ENCODE peak calls at places on chromosomes 11 and 22, in four cellular contexts. P is fibroblast of villous mesenchyme, Y is GM12865, C is HCT116. U is an unnamed sample.
A peak's percentile ranks its signal among the peaks of the same experiment; 100 is the strongest.

GRCh38 chr11:11916981-11917399 is 75.2 kb downstream of the USP47 start:
- DNase-seq in C (no peak), Y (no peak), P (peak; percentile 41), U (no peak)

GRCh38 chr11:2569321-2569721 is 124.5 kb downstream of the KCNQ1 start:
- DNase-seq in Y (peak; percentile 24), C (no peak), P (peak; percentile 3), U (no peak)

GRCh38 chr11:117434481-117434880 is 106.8 kb downstream of the CEP164 start:
- DNase-seq in Y (no peak), P (no peak), C (no peak), U (no peak)

GRCh38 chr22:45688606-45689080 is 17.0 kb downstream of the ATXN10 start:
- DNase-seq in C (peak; percentile 38), P (peak; percentile 94), Y (no peak), U (peak; percentile 92)

GRCh38 chr11:78961186-78961782 is 386.6 kb upstream of the NARS2 start:
- DNase-seq in Y (peak; percentile 9), P (peak; percentile 23), C (peak; percentile 15), U (no peak)

GRCh38 chr11:120025606-120026335 is 112.1 kb downstream of the TRIM29 start:
- DNase-seq in C (no peak), P (no peak), Y (no peak), U (no peak)

GRCh38 chr11:22787565-22788162 is 41.9 kb downstream of the SVIP start:
- DNase-seq in C (peak; percentile 22), Y (peak; percentile 56), P (peak; percentile 18), U (peak; percentile 40)

GRCh38 chr22:45844009-45844408 is 133.0 kb downstream of the WNT7B start:
- DNase-seq in P (no peak), Y (no peak), C (no peak), U (no peak)

GRCh38 chr22:44686873-44687600 is 15.0 kb upstream of the PRR5 start:
- DNase-seq in Y (no peak), P (peak; percentile 96), C (no peak), U (peak; percentile 20)

GRCh38 chr11:134146598-134146997 is 77.2 kb downstream of the NCAPD3 start:
- DNase-seq in C (no peak), Y (no peak), P (no peak), U (no peak)

GRCh38 chr11:95650271-95650670 is 139.3 kb downstream of the FAM76B start:
- DNase-seq in Y (no peak), C (no peak), P (no peak), U (no peak)

GRCh38 chr11:130937051-130937450 is 20.8 kb upstream of the SNX19 start:
- DNase-seq in C (no peak), P (no peak), Y (no peak), U (no peak)

GRCh38 chr22:29703595-29704195 is 16.1 kb upstream of the CABP7 start:
- DNase-seq in P (no peak), C (no peak), Y (no peak), U (no peak)
- H3K4me3 ChIP-seq in P (no peak overlapping the region), C (no peak overlapping the region), Y (no peak overlapping the region), U (no peak overlapping the region)

DNA sequence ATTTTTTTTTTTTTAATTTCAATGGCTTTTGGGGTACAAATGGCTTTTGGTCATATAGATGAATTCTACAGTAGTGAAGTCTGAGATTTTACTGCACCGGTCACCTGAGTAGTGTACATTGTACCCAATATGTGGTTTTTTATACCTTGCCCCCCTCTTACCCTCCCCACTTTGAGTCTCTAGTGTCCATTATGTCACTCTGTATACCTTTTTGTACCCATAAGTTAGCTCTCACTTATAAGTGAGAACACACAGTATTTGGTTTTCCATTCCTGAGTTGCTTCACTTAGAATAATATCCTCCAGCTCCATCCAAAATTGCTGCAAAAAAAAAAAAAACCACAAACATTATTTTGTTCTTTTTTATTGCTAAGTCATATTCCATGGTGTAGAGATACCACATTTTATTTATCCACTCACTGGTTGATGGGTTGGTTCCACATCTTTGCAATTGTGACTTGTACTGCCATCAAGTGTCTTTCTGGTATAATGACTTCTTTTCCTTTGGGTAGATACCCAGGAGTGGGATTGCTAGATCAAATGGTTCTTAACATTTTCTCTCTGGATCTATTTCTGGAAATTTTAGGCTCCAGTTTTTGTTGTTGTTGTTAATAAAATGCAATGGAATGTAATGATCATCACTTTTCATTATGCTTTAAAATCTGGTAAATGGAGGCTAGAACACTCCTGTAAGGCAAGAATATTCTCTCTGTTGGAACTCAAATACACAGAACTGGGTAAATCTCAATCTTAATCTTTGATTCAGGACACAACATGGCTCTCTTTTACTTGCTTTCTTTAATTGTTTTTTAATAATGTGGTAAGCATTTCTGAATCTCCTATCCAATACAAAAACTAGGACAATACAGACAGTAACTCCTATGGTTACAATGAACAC is 10.3 kb downstream of the NEAT1 start:
- DNase-seq in C (no peak), P (peak; percentile 66), Y (peak; percentile 56), U (no peak)
- H3K4me3 ChIP-seq in C (no peak overlapping the region), P (peak overlapping the region; percentile 91), Y (no peak overlapping the region), U (no peak overlapping the region)

DNA sequence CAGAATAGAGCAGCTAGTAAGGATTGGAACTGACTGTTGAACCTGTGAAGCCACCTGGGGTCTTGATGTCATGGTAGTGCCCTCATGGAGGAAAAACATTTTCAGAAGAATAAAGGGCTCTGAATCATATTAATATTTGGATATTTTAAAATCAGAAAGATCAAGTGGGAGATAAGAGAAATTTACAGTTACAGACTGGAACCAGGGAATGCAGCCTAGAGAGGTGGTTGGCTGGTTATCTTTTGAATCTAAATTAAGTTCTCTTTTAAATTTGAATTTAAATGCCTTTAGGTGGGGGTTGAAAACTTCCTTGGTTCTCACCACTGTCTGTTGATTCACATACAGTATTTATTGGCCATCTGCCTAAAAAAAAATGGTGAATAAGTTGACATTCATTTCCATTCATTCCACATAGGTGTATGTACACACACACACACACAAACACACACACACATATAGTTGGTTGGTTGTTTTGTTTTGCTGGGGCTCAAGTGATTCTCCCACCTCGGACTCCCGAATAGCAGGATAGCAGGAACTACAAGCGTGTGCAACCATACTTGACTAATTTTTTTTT is 35.7 kb upstream of the PTPRJ start:
- DNase-seq in C (no peak), P (no peak), Y (no peak), U (no peak)
- H3K4me3 ChIP-seq in C (no peak overlapping the region), P (no peak overlapping the region), Y (no peak overlapping the region), U (no peak overlapping the region)

GRCh38 chr11:18934195-18934808 is 4.9 kb downstream of the MRGPRX1 start:
- DNase-seq in P (no peak), C (no peak), Y (no peak), U (no peak)

GRCh38 chr11:18939314-18939713 is at the start of gene MRGPRX1:
- DNase-seq in P (no peak), Y (no peak), C (no peak), U (no peak)

GRCh38 chr11:18936002-18936673 is 3.1 kb downstream of the MRGPRX1 start:
- DNase-seq in Y (no peak), C (no peak), P (no peak), U (no peak)
- H3K4me3 ChIP-seq in Y (no peak overlapping the region), C (no peak overlapping the region), P (no peak overlapping the region), U (no peak overlapping the region)

DNA sequence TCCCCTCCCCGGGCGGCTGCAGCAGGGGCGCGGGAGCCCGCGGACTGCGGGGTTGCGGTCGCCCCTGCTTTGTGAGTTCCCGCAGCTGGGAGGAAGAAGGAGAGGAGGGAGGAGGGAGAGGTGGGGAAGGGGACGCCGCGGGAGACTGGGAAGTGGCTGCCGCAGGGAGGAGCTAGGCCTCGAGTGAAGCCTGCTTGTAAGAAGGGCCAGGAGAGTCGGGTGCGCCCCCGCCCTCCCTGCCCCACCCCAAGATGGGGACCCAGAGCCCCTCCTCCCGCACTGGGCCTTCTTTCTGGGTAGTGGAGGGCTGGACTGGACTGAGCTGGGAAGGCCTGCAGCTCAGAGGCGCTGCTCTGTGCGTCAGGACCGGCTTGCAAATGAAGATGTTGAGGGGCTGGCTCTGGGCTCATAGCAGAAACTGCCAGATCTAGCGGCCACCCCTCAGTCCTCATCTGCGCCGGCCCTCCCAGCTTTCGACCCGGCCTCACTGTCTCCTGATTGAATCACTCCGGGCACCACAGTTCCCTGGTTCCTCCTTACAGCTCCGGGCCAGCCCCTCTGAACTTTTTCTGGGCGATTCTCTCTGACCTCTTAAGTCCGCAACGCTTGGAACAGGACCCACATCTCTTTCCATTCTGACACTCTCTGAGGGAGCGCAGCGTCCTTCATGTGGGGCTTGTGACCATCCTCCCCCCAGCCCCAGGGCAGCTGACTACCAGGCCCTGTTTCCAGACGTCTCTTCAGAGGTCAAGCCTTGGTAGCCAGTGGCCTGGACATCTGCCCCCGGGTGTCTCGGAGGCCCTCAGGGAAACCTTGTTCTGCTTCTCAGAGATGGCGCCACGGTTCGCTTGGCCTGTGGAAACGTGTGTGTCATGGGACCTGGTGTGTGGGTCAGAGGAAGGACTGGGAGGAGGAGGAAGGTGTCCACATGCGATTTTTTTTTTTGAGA is 21.9 kb downstream of the SERPINH1 start:
- DNase-seq in C (no peak), P (peak; percentile 65), Y (no peak), U (no peak)
- H3K4me3 ChIP-seq in C (no peak overlapping the region), P (peak overlapping the region; percentile 66), Y (peak overlapping the region; percentile 58), U (peak overlapping the region; percentile 67)

GRCh38 chr11:111936045-111936400 is 1.1 kb upstream of the DIXDC1 start:
- DNase-seq in C (no peak), P (peak; percentile 7), Y (no peak), U (no peak)

GRCh38 chr11:111938687-111939160 is 1.6 kb downstream of the DIXDC1 start:
- DNase-seq in Y (peak; percentile 83), C (no peak), P (peak; percentile 58), U (no peak)

GRCh38 chr11:111939836-111940604 is 2.9 kb downstream of the DIXDC1 start:
- DNase-seq in Y (no peak), P (peak; percentile 52), C (no peak), U (peak; percentile 39)

GRCh38 chr11:111937461-111937769 is 272 bp downstream of the DIXDC1 start:
- DNase-seq in P (no peak), Y (no peak), C (no peak), U (no peak)

GRCh38 chr11:111937859-111938258 is 716 bp downstream of the DIXDC1 start:
- DNase-seq in Y (no peak), P (no peak), C (no peak), U (no peak)
- H3K4me3 ChIP-seq in Y (no peak overlapping the region), P (peak overlapping the region; percentile 61), C (peak overlapping the region; percentile 67), U (peak overlapping the region; percentile 48)

GRCh38 chr11:67118059-67118766 is 850 bp upstream of the KDM2A start:
- DNase-seq in P (peak; percentile 17), C (no peak), Y (peak; percentile 70), U (peak; percentile 62)
- H3K4me3 ChIP-seq in P (peak overlapping the region; percentile 40), C (no peak overlapping the region), Y (peak overlapping the region; percentile 82), U (peak overlapping the region; percentile 36)

DNA sequence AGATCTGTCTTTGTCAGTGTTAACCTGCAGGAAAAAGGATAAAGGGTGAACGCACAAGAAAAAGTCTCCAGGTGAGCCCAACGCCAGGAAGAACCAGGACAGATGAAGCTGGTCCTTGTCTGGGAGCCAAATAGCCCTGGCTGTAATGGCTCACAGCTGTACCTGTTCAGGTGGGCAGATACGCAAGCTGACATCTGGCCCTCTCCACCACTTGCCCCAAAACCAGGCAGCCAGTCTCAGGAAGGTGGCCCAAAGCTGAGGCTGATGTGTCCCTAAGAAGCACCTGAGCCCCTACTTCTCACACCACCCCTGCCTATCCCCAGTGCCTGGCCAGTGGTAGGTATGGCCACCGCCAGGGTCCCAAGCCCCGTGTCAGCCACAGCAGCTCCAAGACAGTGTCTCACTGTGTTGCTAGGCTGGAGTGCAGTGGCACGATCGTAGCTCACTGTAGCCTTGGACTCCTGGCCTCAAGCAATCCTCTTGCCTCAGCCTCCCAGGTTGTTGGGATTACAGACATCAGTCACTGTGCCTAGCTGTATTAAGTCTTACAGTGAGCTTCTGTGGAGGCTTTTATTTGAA is 14.8 kb downstream of the TOP3B start:
- DNase-seq in Y (no peak), P (no peak), C (no peak), U (no peak)
- H3K4me3 ChIP-seq in Y (no peak overlapping the region), P (no peak overlapping the region), C (no peak overlapping the region), U (no peak overlapping the region)

U was measured in SJSA1.